ENCODE peak calls at places on chromosomes 4 and X, in seven cellular contexts. One of them, this sample, is unnamed.

GRCh38 chrX:103171353-103171752 is 43.6 kb upstream of the BEX4 start:
- DNase-seq in stimulated activated CD8-positive, alpha-beta memory T cell treated with anti-CD3 and anti-CD28 coated beads, Interleukin-12 subunit alpha, Interleukin-12 subunit beta, amount 100 ng/mL, for 4 hours: no peak
- DNase-seq in mucosa of descending colon: no peak
- DNase-seq in RWPE1: no peak
- DNase-seq in caudate nucleus: no peak
- DNase-seq in GM04503: no peak
- DNase-seq in NCI-H460: no peak
- DNase-seq in this sample: no peak

GRCh38 chrX:155417769-155418168 is 35.9 kb downstream of the F8A2 start:
- DNase-seq in RWPE1: no peak
- DNase-seq in caudate nucleus: no peak
- DNase-seq in mucosa of descending colon: no peak
- DNase-seq in NCI-H460: no peak
- DNase-seq in stimulated activated CD8-positive, alpha-beta memory T cell treated with anti-CD3 and anti-CD28 coated beads, Interleukin-12 subunit alpha, Interleukin-12 subunit beta, amount 100 ng/mL, for 4 hours: no peak
- DNase-seq in GM04503: no peak
- DNase-seq in this sample: no peak

GRCh38 chr4:113040793-113041192 is 8.7 kb upstream of the ANK2 start:
- DNase-seq in mucosa of descending colon: no peak
- DNase-seq in NCI-H460: no peak
- DNase-seq in GM04503: no peak
- DNase-seq in RWPE1: no peak
- DNase-seq in stimulated activated CD8-positive, alpha-beta memory T cell treated with anti-CD3 and anti-CD28 coated beads, Interleukin-12 subunit alpha, Interleukin-12 subunit beta, amount 100 ng/mL, for 4 hours: no peak
- DNase-seq in caudate nucleus: no peak
- DNase-seq in this sample: no peak

GRCh38 chrX:101397779-101398178 is 7.0 kb downstream of the RPL36A start:
- DNase-seq in stimulated activated CD8-positive, alpha-beta memory T cell treated with anti-CD3 and anti-CD28 coated beads, Interleukin-12 subunit alpha, Interleukin-12 subunit beta, amount 100 ng/mL, for 4 hours: no peak
- DNase-seq in mucosa of descending colon: no peak
- DNase-seq in NCI-H460: no peak
- DNase-seq in caudate nucleus: no peak
- DNase-seq in RWPE1: no peak
- DNase-seq in GM04503: no peak
- DNase-seq in this sample: no peak

GRCh38 chrX:121221321-121221977 is 174.0 kb downstream of the GLUD2 start:
- DNase-seq in caudate nucleus: no peak
- DNase-seq in mucosa of descending colon: no peak
- DNase-seq in NCI-H460: no peak
- DNase-seq in stimulated activated CD8-positive, alpha-beta memory T cell treated with anti-CD3 and anti-CD28 coated beads, Interleukin-12 subunit alpha, Interleukin-12 subunit beta, amount 100 ng/mL, for 4 hours: no peak
- DNase-seq in GM04503: no peak
- DNase-seq in RWPE1: no peak
- DNase-seq in this sample: no peak

GRCh38 chr4:88415982-88416381 is 37.3 kb downstream of the HERC6 start:
- DNase-seq in GM04503: no peak
- DNase-seq in mucosa of descending colon: no peak
- DNase-seq in stimulated activated CD8-positive, alpha-beta memory T cell treated with anti-CD3 and anti-CD28 coated beads, Interleukin-12 subunit alpha, Interleukin-12 subunit beta, amount 100 ng/mL, for 4 hours: no peak
- DNase-seq in RWPE1: no peak
- DNase-seq in NCI-H460: no peak
- DNase-seq in caudate nucleus: no peak
- DNase-seq in this sample: no peak

GRCh38 chrX:130680164-130681035 is 222.6 kb downstream of the ENOX2 start:
- DNase-seq in stimulated activated CD8-positive, alpha-beta memory T cell treated with anti-CD3 and anti-CD28 coated beads, Interleukin-12 subunit alpha, Interleukin-12 subunit beta, amount 100 ng/mL, for 4 hours: no peak
- DNase-seq in GM04503: no peak
- DNase-seq in NCI-H460: no peak
- DNase-seq in mucosa of descending colon: no peak
- DNase-seq in caudate nucleus: no peak
- DNase-seq in RWPE1: no peak
- DNase-seq in this sample: no peak

GRCh38 chr4:69713593-69713992 is 46.8 kb downstream of the SULT1B1 start:
- DNase-seq in RWPE1: no peak
- DNase-seq in GM04503: no peak
- DNase-seq in stimulated activated CD8-positive, alpha-beta memory T cell treated with anti-CD3 and anti-CD28 coated beads, Interleukin-12 subunit alpha, Interleukin-12 subunit beta, amount 100 ng/mL, for 4 hours: no peak
- DNase-seq in mucosa of descending colon: no peak
- DNase-seq in caudate nucleus: no peak
- DNase-seq in NCI-H460: no peak
- DNase-seq in this sample: no peak

GRCh38 chrX:51281758-51282318 is 50.8 kb upstream of the NUDT10 start:
- DNase-seq in NCI-H460: no peak
- DNase-seq in GM04503: no peak
- DNase-seq in RWPE1: no peak
- DNase-seq in stimulated activated CD8-positive, alpha-beta memory T cell treated with anti-CD3 and anti-CD28 coated beads, Interleukin-12 subunit alpha, Interleukin-12 subunit beta, amount 100 ng/mL, for 4 hours: no peak
- DNase-seq in caudate nucleus: no peak
- DNase-seq in mucosa of descending colon: no peak
- DNase-seq in this sample: no peak

GRCh38 chr4:8304827-8305695 is 35.5 kb downstream of the HTRA3 start:
- DNase-seq in RWPE1: no peak
- DNase-seq in GM04503: no peak
- DNase-seq in caudate nucleus: no peak
- DNase-seq in stimulated activated CD8-positive, alpha-beta memory T cell treated with anti-CD3 and anti-CD28 coated beads, Interleukin-12 subunit alpha, Interleukin-12 subunit beta, amount 100 ng/mL, for 4 hours: no peak
- DNase-seq in mucosa of descending colon: no peak
- DNase-seq in NCI-H460: no peak
- DNase-seq in this sample: no peak

GRCh38 chr4:42865572-42866189 is 26.8 kb upstream of the GRXCR1 start:
- DNase-seq in GM04503: peak; percentile 11
- DNase-seq in caudate nucleus: peak; percentile 11
- DNase-seq in stimulated activated CD8-positive, alpha-beta memory T cell treated with anti-CD3 and anti-CD28 coated beads, Interleukin-12 subunit alpha, Interleukin-12 subunit beta, amount 100 ng/mL, for 4 hours: no peak
- DNase-seq in RWPE1: peak; percentile 26
- DNase-seq in NCI-H460: peak; percentile 50
- DNase-seq in mucosa of descending colon: no peak
- DNase-seq in this sample: peak; percentile 35

GRCh38 chr4:1249148-1249730 is 309 bp upstream of the CTBP1 start:
- DNase-seq in RWPE1: peak; percentile 75
- DNase-seq in stimulated activated CD8-positive, alpha-beta memory T cell treated with anti-CD3 and anti-CD28 coated beads, Interleukin-12 subunit alpha, Interleukin-12 subunit beta, amount 100 ng/mL, for 4 hours: peak; percentile 78
- DNase-seq in caudate nucleus: peak; percentile 75
- DNase-seq in mucosa of descending colon: peak; percentile 92
- DNase-seq in NCI-H460: peak; percentile 77
- DNase-seq in GM04503: no peak
- DNase-seq in this sample: peak; percentile 84

GRCh38 chrX:153769158-153769864 is 5.3 kb downstream of the PLXNB3 start:
- DNase-seq in caudate nucleus: no peak
- DNase-seq in mucosa of descending colon: peak; percentile 46
- DNase-seq in GM04503: no peak
- DNase-seq in stimulated activated CD8-positive, alpha-beta memory T cell treated with anti-CD3 and anti-CD28 coated beads, Interleukin-12 subunit alpha, Interleukin-12 subunit beta, amount 100 ng/mL, for 4 hours: no peak
- DNase-seq in NCI-H460: no peak
- DNase-seq in RWPE1: no peak
- DNase-seq in this sample: no peak